ENCODE peak calls at places on chromosomes 4 and X, in nine cellular contexts. B is CD8-positive, alpha-beta T cell; E is fibroblast of the aortic adventitia; F is prostate gland; V is heart right ventricle; Z is AG09309; L is A549; M is OCI-LY7; G is left ventricle myocardium inferior. O is an unnamed sample.

GRCh38 chrX:43958529-43958928 is 14.7 kb downstream of the NDP start:
- DNase-seq in G (no peak), B (no peak), F (peak; percentile 48), V (peak; percentile 35), E (peak; percentile 92), M (peak; percentile 40), Z (peak; percentile 58), L (peak; percentile 55), O (no peak)

GRCh38 chr4:148514041-148514440 is 71.8 kb upstream of the NR3C2 start:
- DNase-seq in B (no peak), M (no peak), F (no peak), G (no peak), Z (no peak), V (no peak), L (no peak), E (no peak), O (no peak)

GRCh38 chrX:71128915-71129765 is 10.7 kb downstream of the MED12 start:
- DNase-seq in B (peak; percentile 58), V (peak; percentile 44), M (peak; percentile 62), F (peak; percentile 62), E (peak; percentile 51), L (peak; percentile 52), G (peak; percentile 59), Z (no peak), O (peak; percentile 54)

GRCh38 chrX:121782544-121782943 is 735.1 kb downstream of the GLUD2 start:
- DNase-seq in G (no peak), B (no peak), Z (no peak), L (no peak), V (no peak), F (no peak), M (no peak), E (no peak), O (no peak)

GRCh38 chr4:110484767-110485166 is 8.8 kb downstream of the ENPEP start:
- DNase-seq in L (no peak), Z (peak; percentile 76), G (no peak), F (no peak), E (peak; percentile 92), B (no peak), M (no peak), V (peak; percentile 8), O (no peak)

GRCh38 chr4:128519163-128519810 is 231.7 kb upstream of the PGRMC2 start:
- DNase-seq in F (no peak), E (peak; percentile 79), B (no peak), G (peak; percentile 70), V (peak; percentile 63), L (no peak), M (no peak), Z (no peak), O (no peak)

GRCh38 chrX:13937370-13938052 is 92.2 kb downstream of the GEMIN8 start:
- DNase-seq in E (peak; percentile 19), Z (peak; percentile 7), V (peak; percentile 2), B (no peak), G (no peak), F (no peak), L (no peak), M (no peak), O (no peak)

GRCh38 chr4:124000233-124000632 is 603.6 kb downstream of the SPRY1 start:
- DNase-seq in B (no peak), V (no peak), G (no peak), F (no peak), M (no peak), E (no peak), L (no peak), Z (no peak), O (no peak)

GRCh38 chr4:165464813-165465381 is 86.1 kb downstream of the CPE start:
- DNase-seq in L (peak; percentile 28), F (no peak), B (no peak), G (no peak), E (peak; percentile 80), V (no peak), Z (no peak), M (peak; percentile 55), O (peak; percentile 15)

GRCh38 chr4:82360298-82361177 is 13.3 kb downstream of the HNRNPD start:
- DNase-seq in E (peak; percentile 45), F (no peak), G (no peak), V (no peak), L (no peak), M (peak; percentile 50), Z (no peak), B (no peak), O (no peak)

GRCh38 chrX:132231587-132231986 is 12.3 kb upstream of the RAP2C start:
- DNase-seq in L (no peak), M (no peak), Z (no peak), B (no peak), V (no peak), G (no peak), F (no peak), E (no peak), O (no peak)

GRCh38 chr4:81040175-81040659 is 9.7 kb downstream of the BMP3 start:
- DNase-seq in G (no peak), M (peak; percentile 82), F (peak; percentile 11), Z (no peak), B (no peak), V (no peak), E (peak; percentile 63), L (no peak), O (no peak)

GRCh38 chr4:10085386-10085785 is 31.2 kb downstream of the WDR1 start:
- DNase-seq in F (no peak), V (no peak), L (no peak), Z (no peak), E (no peak), M (no peak), B (no peak), G (peak; percentile 16), O (peak; percentile 4)

GRCh38 chrX:31036895-31037294 is 34.9 kb downstream of the FTHL17 start:
- DNase-seq in L (peak; percentile 10), B (no peak), G (peak; percentile 16), M (peak; percentile 54), V (peak; percentile 24), E (peak; percentile 31), Z (peak; percentile 11), F (peak; percentile 3), O (peak; percentile 53)

GRCh38 chr4:118964891-118965411 is 76.3 kb downstream of the SYNPO2 start:
- DNase-seq in L (no peak), F (no peak), B (no peak), E (peak; percentile 90), V (no peak), M (no peak), Z (no peak), G (no peak), O (no peak)

GRCh38 chrX:154980330-154981115 is 42.0 kb downstream of the F8 start:
- DNase-seq in L (peak; percentile 48), G (peak; percentile 59), V (peak; percentile 74), Z (peak; percentile 4), E (peak; percentile 72), B (peak; percentile 61), M (peak; percentile 78), F (peak; percentile 62), O (peak; percentile 72)

GRCh38 chr4:159106636-159107035 is 3.8 kb downstream of the RAPGEF2 start:
- DNase-seq in Z (no peak), E (no peak), M (no peak), V (no peak), B (no peak), G (no peak), F (no peak), L (no peak), O (no peak)
- H3K4me3 ChIP-seq in Z (no peak overlapping the region), E (no peak overlapping the region), M (no peak overlapping the region), V (peak overlapping the region; percentile 98), B (no peak overlapping the region), G (peak overlapping the region; percentile 96), F (no peak overlapping the region), L (no peak overlapping the region), O (no peak overlapping the region)

GRCh38 chr4:176258135-176258534 is 10.9 kb downstream of the ASB5 start:
- DNase-seq in L (no peak), E (no peak), Z (no peak), B (no peak), V (no peak), F (no peak), M (no peak), G (no peak), O (no peak)

GRCh38 chr4:176259330-176260090 is 9.5 kb downstream of the ASB5 start:
- DNase-seq in F (no peak), M (no peak), Z (peak; percentile 38), B (no peak), L (no peak), E (peak; percentile 61), G (no peak), V (no peak), O (no peak)

GRCh38 chr4:176262243-176262642 is 6.8 kb downstream of the ASB5 start:
- DNase-seq in B (no peak), G (no peak), Z (no peak), V (no peak), M (no peak), E (no peak), L (no peak), F (no peak), O (no peak)

GRCh38 chr4:176261018-176261417 is 8.0 kb downstream of the ASB5 start:
- DNase-seq in Z (no peak), M (no peak), E (no peak), G (no peak), F (no peak), V (no peak), B (no peak), L (no peak), O (no peak)

DNA sequence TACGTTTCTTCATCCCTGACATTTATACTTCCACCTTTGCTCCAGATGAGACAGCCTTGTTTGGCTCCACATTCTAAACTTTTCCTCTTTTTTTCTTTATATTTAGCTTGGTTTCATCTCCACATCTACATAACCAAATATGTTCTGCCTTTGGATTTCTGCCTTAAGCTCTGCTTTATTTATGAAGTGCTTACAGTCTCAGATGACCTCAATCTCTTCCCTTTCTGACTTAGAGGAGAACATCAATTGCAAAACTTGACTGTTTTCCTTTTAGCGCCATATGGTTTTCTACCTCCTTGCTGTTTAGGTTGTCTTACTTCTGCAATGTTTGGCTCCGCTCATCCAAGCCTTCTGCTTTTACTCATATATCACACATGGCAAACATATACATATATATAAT is 7.5 kb downstream of the ASB5 start:
- DNase-seq in B (no peak), F (no peak), Z (no peak), V (no peak), M (no peak), G (no peak), E (no peak), L (no peak), O (no peak)
- TF ChIP-seq CTCF in B (no peak), F (no peak), Z (no peak), V (no peak), M (no peak), G (no peak), E (no peak), L (no peak), O (no peak)

DNA sequence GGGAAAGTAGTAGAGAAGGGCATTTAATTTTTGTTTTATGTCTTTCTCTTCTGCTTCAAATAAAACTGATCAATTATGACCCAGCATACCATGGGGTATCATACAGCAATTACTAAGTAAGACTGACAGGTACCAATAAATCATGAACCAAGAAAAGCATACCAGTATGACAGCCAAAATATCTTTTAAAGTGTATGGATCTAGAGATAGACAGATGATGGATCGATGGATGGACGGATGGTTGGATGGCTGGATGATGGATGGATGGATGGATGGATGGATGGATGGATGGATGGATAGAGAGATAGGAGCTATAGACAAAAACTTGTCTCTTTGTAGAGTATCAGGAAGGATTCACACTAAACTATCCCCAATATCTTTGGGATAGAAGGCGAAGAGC is 1.4 kb downstream of the DDX60L start:
- DNase-seq in M (no peak), V (no peak), E (no peak), G (no peak), Z (no peak), L (no peak), B (no peak), F (no peak), O (no peak)
- H3K4me3 ChIP-seq in M (no peak overlapping the region), V (peak overlapping the region; percentile 71), E (no peak overlapping the region), G (peak overlapping the region; percentile 83), Z (no peak overlapping the region), L (no peak overlapping the region), B (no peak overlapping the region), F (no peak overlapping the region), O (no peak overlapping the region)

GRCh38 chr4:139453371-139454110 is 380 bp upstream of the RAB33B start:
- DNase-seq in Z (peak; percentile 89), G (peak; percentile 98), V (peak; percentile 98), E (peak; percentile 97), F (peak; percentile 97), L (peak; percentile 76), M (peak; percentile 97), B (peak; percentile 92), O (peak; percentile 99)
- TF ChIP-seq CTCF in Z (no peak), G (no peak), V (peak; percentile 4), E (no peak), F (no peak), L (no peak), M (peak; percentile 48), B (no peak), O (no peak)